ENCODE peak calls at places on chromosomes 1 and 21, in six cellular contexts. U, E, Z, R, D and S are unnamed samples.

GRCh38 chr1:78440381-78440793 is 50.4 kb upstream of the PTGFR start:
- DNase-seq in R (peak), E (no peak), D (no peak), U (peak), Z (no peak), S (no peak)

GRCh38 chr1:14263671-14264070 is 334.8 kb upstream of the KAZN start:
- DNase-seq in U (no peak), E (no peak), Z (no peak), R (no peak), D (no peak), S (no peak)

GRCh38 chr1:54781023-54781723 is 16.9 kb upstream of the PARS2 start:
- DNase-seq in U (peak), D (peak), R (no peak), E (no peak), Z (no peak), S (no peak)

GRCh38 chr1:31576743-31577455 is 584 bp downstream of the TINAGL1 start:
- DNase-seq in E (no peak), D (no peak), U (no peak), Z (no peak), R (no peak), S (no peak)

GRCh38 chr1:1891349-1892078 is 627 bp upstream of the GNB1 start:
- DNase-seq in Z (peak), E (peak), R (peak), D (peak), U (peak), S (no peak)

GRCh38 chr1:155062702-155063411 is 683 bp upstream of the EFNA4 start:
- DNase-seq in R (peak), Z (no peak), U (peak), E (no peak), D (peak), S (no peak)

GRCh38 chr1:173861731-173862145 is 6.1 kb downstream of the GAS5 start:
- DNase-seq in U (no peak), Z (no peak), R (no peak), E (no peak), D (no peak), S (no peak)

GRCh38 chr1:228020686-228021525 is 14.1 kb downstream of the WNT3A start:
- DNase-seq in E (peak), D (no peak), R (no peak), Z (peak), U (no peak), S (no peak)

GRCh38 chr1:145963218-145964019 is 956 bp downstream of the ANKRD34A start:
- DNase-seq in E (no peak), U (peak), Z (no peak), D (no peak), R (peak), S (no peak)

GRCh38 chr1:99648107-99648506 is 2.2 kb downstream of the PALMD start:
- DNase-seq in D (no peak), Z (peak), E (peak), R (no peak), U (peak), S (no peak)

GRCh38 chr1:11752359-11753208 is 9.4 kb upstream of the C1orf167 start:
- DNase-seq in Z (no peak), R (no peak), D (peak), U (no peak), E (no peak), S (no peak)

GRCh38 chr1:111199881-111200801 is at the start of gene DENND2D:
- DNase-seq in R (no peak), Z (peak), U (no peak), D (no peak), E (no peak), S (no peak)

GRCh38 chr1:60886793-60887331 is 195.5 kb upstream of the NFIA start:
- DNase-seq in D (peak), E (no peak), U (no peak), R (no peak), Z (no peak), S (no peak)

GRCh38 chr1:227459326-227459841 is 104.0 kb upstream of the ZNF678 start:
- DNase-seq in E (no peak), U (no peak), R (no peak), D (no peak), Z (no peak), S (no peak)

GRCh38 chr21:44617071-44617501 is 5.2 kb downstream of the KRTAP10-8 start:
- DNase-seq in Z (no peak), U (no peak), E (no peak), D (no peak), R (no peak), S (no peak)

GRCh38 chr21:17071093-17071492 is 441.8 kb upstream of the CXADR start:
- DNase-seq in Z (no peak), U (peak), E (no peak), R (no peak), D (no peak), S (no peak)

GRCh38 chr1:9628541-9629444 is 22.7 kb upstream of the PIK3CD start:
- DNase-seq in D (no peak), R (no peak), Z (no peak), U (no peak), E (no peak), S (no peak)

GRCh38 chr1:44089371-44090070 is 29.1 kb upstream of the KLF17 start:
- DNase-seq in D (no peak), E (no peak), U (peak), Z (no peak), R (no peak), S (peak)

GRCh38 chr21:43902441-43902840 is 37.4 kb downstream of the AGPAT3 start:
- DNase-seq in U (no peak), R (peak), E (no peak), D (no peak), Z (no peak), S (no peak)

GRCh38 chr1:228284521-228284920 is 76.7 kb downstream of the OBSCN start:
- DNase-seq in E (peak), U (no peak), R (no peak), D (no peak), Z (no peak), S (no peak)

GRCh38 chr1:155472491-155472890 is 90.1 kb downstream of the ASH1L start:
- DNase-seq in E (no peak), D (no peak), Z (no peak), R (no peak), U (no peak), S (peak)

GRCh38 chr1:51324271-51325010 is 5.9 kb downstream of the TTC39A start:
- DNase-seq in E (no peak), D (no peak), R (no peak), U (no peak), Z (no peak), S (peak)

GRCh38 chr21:45415188-45415942 is 10.4 kb downstream of the COL18A1 start:
- DNase-seq in U (no peak), Z (peak), R (no peak), E (peak), D (no peak), S (no peak)

GRCh38 chr1:173411835-173412742 is 65.0 kb upstream of the PRDX6 start:
- DNase-seq in Z (no peak), U (peak), E (no peak), R (peak), D (no peak), S (no peak)

GRCh38 chr1:28104866-28105467 is 16.6 kb upstream of the EYA3 start:
- DNase-seq in E (no peak), R (peak), D (peak), Z (peak), U (peak), S (no peak)

GRCh38 chr1:158999301-159000069 is 10.2 kb upstream of the IFI16 start:
- DNase-seq in E (peak), D (peak), Z (peak), R (peak), U (peak), S (peak)

GRCh38 chr1:210558302-210558701 is 229.6 kb downstream of the HHAT start:
- DNase-seq in Z (peak), E (no peak), U (no peak), R (peak), D (no peak), S (no peak)

GRCh38 chr1:27872802-27873665 is 690 bp downstream of the THEMIS2 start:
- DNase-seq in Z (no peak), E (no peak), U (peak), R (peak), D (peak), S (no peak)

GRCh38 chr1:25644962-25645361 is 28.4 kb downstream of the MAN1C1 start:
- DNase-seq in D (no peak), R (no peak), Z (no peak), E (no peak), U (no peak), S (no peak)

GRCh38 chr1:33972676-33973395 is 109.0 kb downstream of the HMGB4 start:
- DNase-seq in E (no peak), R (peak), U (no peak), D (no peak), Z (no peak), S (no peak)

GRCh38 chr1:9844106-9844505 is 20.3 kb upstream of the CLSTN1 start:
- DNase-seq in E (peak), R (no peak), D (no peak), Z (no peak), U (no peak), S (no peak)

GRCh38 chr1:1614954-1615255 is 395 bp upstream of the MIB2 start:
- DNase-seq in E (no peak), U (no peak), R (no peak), Z (no peak), D (no peak), S (no peak)

GRCh38 chr1:67684526-67685066 is 405 bp upstream of the GADD45A start:
- DNase-seq in D (no peak), E (no peak), R (no peak), Z (no peak), U (no peak), S (no peak)

GRCh38 chr1:234716907-234717375 is 107.0 kb upstream of the IRF2BP2 start:
- DNase-seq in E (no peak), U (no peak), R (no peak), Z (no peak), D (no peak), S (no peak)

GRCh38 chr1:101592861-101593260 is 356.0 kb downstream of the S1PR1 start:
- DNase-seq in D (no peak), E (no peak), R (peak), U (no peak), Z (no peak), S (peak)

GRCh38 chr1:110237406-110238152 is 27.5 kb downstream of the KCNC4 start:
- DNase-seq in D (no peak), E (no peak), Z (no peak), U (no peak), R (no peak), S (no peak)

GRCh38 chr1:212749924-212750535 is 41.5 kb downstream of the NSL1 start:
- DNase-seq in Z (no peak), U (peak), E (no peak), R (peak), D (peak), S (peak)

GRCh38 chr1:207669469-207670111 is 24.7 kb downstream of the CR1L start:
- DNase-seq in U (no peak), D (no peak), E (no peak), Z (no peak), R (no peak), S (no peak)
- H3K4me3 ChIP-seq in U (no peak), D (no peak), E (peak), Z (no peak), R (no peak), S (no peak)

GRCh38 chr1:248703674-248704073 is 1.1 kb upstream of the OR14I1 start:
- DNase-seq in R (no peak), U (no peak), Z (no peak), D (no peak), E (no peak), S (no peak)
- TF ChIP-seq CTCF in R (no peak), U (no peak), Z (no peak), D (no peak), E (no peak), S (no peak)

GRCh38 chr1:245577396-245578157 is 422.8 kb downstream of the KIF26B start:
- DNase-seq in D (peak), E (no peak), U (no peak), Z (no peak), R (no peak), S (no peak)
- H3K4me3 ChIP-seq in D (no peak), E (no peak), U (no peak), Z (no peak), R (no peak), S (no peak)

GRCh38 chr1:179882253-179883039 is at the start of gene TOR1AIP1:
- DNase-seq in R (peak), E (peak), D (peak), U (peak), Z (peak), S (peak)
- TF ChIP-seq CTCF in R (peak), E (peak), D (peak), U (peak), Z (peak), S (peak)

GRCh38 chr1:220786057-220786336 is 716 bp upstream of the MTARC1 start:
- DNase-seq in Z (no peak), R (no peak), D (no peak), U (no peak), E (peak), S (no peak)
- H3K4me3 ChIP-seq in Z (peak), R (no peak), D (peak), U (no peak), E (peak), S (peak)

DNA sequence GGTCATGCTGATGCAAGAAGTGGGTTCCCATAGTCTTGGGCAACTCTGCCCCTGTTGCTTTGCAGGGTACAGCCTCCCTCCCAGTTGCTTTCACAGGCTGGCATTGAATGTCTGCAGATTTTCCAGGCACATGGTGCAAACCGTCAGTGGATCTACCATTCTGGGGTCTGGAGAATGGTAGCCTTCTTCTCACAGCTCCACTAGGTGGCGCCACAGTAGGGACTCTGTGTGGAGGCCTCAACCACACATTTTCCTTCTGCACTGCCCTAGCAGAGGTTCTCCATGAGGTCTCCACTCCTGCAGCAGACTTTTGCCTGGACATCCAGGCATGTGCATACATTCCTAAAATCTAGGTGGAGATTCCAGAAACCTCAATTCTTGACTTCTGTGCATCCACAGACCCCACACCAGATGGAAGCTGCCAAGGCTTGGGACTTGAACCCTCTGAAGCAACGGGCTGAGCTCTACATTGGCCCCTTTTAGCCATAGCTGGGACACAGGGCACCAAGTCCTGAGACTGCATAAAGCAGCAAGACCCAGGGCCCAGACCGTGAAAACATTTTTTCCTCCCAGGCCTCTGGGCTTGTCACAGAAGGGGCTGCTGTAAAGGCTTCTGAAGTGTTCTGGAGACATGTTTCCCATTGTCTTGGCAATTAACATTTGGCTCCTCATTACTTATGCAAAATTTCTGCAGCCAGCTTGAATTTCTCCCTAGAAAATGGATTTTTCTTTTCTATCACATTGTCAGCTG is 466.2 kb upstream of the PBX1 start:
- DNase-seq in E (no peak), D (no peak), R (peak), U (peak), Z (no peak), S (no peak)
- TF ChIP-seq CTCF in E (no peak), D (peak), R (no peak), U (peak), Z (no peak), S (no peak)

GRCh38 chr1:222893255-222893654 is 78.4 kb downstream of the DISP1 start:
- DNase-seq in E (peak), U (peak), R (no peak), D (no peak), Z (no peak), S (no peak)

GRCh38 chr1:222897527-222898190 is 82.8 kb downstream of the DISP1 start:
- DNase-seq in D (no peak), Z (no peak), U (no peak), E (no peak), R (no peak), S (no peak)

GRCh38 chr1:222896630-222897526 is 82.0 kb downstream of the DISP1 start:
- DNase-seq in Z (no peak), E (no peak), R (peak), D (no peak), U (no peak), S (no peak)

GRCh38 chr1:222894331-222894730 is 79.5 kb downstream of the DISP1 start:
- DNase-seq in Z (no peak), R (no peak), U (no peak), D (no peak), E (peak), S (no peak)

DNA sequence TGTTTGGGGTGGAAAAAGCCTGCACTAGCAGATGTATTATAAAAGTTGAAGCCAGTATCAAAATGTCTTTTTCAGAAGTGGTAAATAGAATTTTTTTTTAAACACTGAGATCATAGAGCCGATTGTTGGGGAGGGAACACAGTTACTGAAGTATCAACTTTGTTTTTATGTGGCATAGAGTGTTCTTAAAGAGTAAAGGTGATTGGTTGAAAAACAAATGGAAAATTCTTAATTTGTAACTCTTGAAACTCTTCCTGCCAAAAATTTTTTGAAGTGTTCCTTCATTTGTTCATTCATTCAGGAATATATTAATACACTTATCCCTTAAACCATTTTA is 83.3 kb downstream of the DISP1 start:
- DNase-seq in D (no peak), Z (no peak), R (no peak), U (no peak), E (no peak), S (no peak)
- H3K4me3 ChIP-seq in D (no peak), Z (no peak), R (no peak), U (no peak), E (peak), S (no peak)